ENCODE peak calls at places on chromosomes 3 and 15, in six cellular contexts. C, S, T, G, K and E are unnamed samples.

GRCh38 chr15:44584162-44584749 is 47.3 kb downstream of the EIF3J start:
- DNase-seq in C (no peak), S (peak; percentile 23), T (peak; percentile 44), G (no peak), K (peak; percentile 71), E (no peak)

GRCh38 chr15:71804226-71804625 is 6.1 kb upstream of the NR2E3 start:
- DNase-seq in C (no peak), S (no peak), T (no peak), G (no peak), K (no peak), E (no peak)

GRCh38 chr3:196969001-196969659 is 497 bp upstream of the PIGZ start:
- DNase-seq in C (peak; percentile 40), S (no peak), T (peak; percentile 54), G (no peak), K (peak; percentile 69), E (no peak)

GRCh38 chr15:45469429-45469828 is 53.1 kb downstream of the SLC30A4 start:
- DNase-seq in C (no peak), S (no peak), T (no peak), G (no peak), K (no peak), E (no peak)

GRCh38 chr3:71010731-71011455 is 572.6 kb downstream of the FOXP1 start:
- DNase-seq in C (no peak), S (no peak), T (no peak), G (no peak), K (no peak), E (no peak)

GRCh38 chr3:123283074-123283473 is 81.3 kb downstream of the SEC22A start:
- DNase-seq in C (no peak), S (no peak), T (no peak), G (no peak), K (peak; percentile 28), E (peak; percentile 16)

GRCh38 chr15:98727115-98728040 is 79.0 kb downstream of the IGF1R start:
- DNase-seq in C (peak; percentile 91), S (peak; percentile 98), T (peak; percentile 75), G (peak; percentile 89), K (peak; percentile 93), E (peak; percentile 95)

GRCh38 chr15:65336767-65337435 is 32.4 kb downstream of the RNU5B-1 start:
- DNase-seq in C (no peak), S (no peak), T (no peak), G (no peak), K (no peak), E (no peak)

GRCh38 chr15:53862371-53862770 is 102.9 kb upstream of the WDR72 start:
- DNase-seq in C (no peak), S (no peak), T (no peak), G (no peak), K (no peak), E (no peak)

GRCh38 chr3:82130056-82130455 is 368.6 kb upstream of the GBE1 start:
- DNase-seq in C (no peak), S (no peak), T (no peak), G (no peak), K (no peak), E (no peak)

GRCh38 chr3:50515565-50516047 is 12.2 kb upstream of the CACNA2D2 start:
- DNase-seq in C (peak; percentile 31), S (no peak), T (peak; percentile 89), G (peak; percentile 31), K (peak; percentile 87), E (no peak)
- H3K27ac ChIP-seq in C (no peak overlapping the region), S (no peak overlapping the region), T (peak overlapping the region; percentile 84), G (peak overlapping the region; percentile 52), K (peak overlapping the region; percentile 8), E (peak overlapping the region; percentile 29)

DNA sequence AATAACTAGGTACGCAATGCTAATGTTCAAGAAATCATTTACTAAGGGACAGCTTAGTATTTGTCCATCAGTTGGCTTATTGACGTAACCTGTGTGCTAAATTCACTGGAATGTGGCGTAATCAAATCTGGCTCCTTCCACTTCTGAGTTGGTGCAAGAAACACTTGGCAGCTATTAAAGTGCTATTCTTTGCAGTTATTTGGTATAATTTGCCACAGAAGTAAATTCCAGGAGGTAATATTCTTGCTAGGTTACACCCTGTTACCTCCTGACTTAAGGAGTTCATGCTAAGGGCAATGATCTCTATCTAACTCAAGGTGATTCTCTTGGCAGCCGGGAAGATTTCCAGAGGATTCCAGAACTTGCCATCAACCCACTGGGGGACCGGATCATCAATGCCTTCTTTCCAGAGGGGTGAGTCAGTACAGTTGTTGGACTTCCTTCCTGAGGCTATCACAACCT is 25.5 kb downstream of the CHP1 start:
- DNase-seq in C (no peak), S (peak; percentile 40), T (no peak), G (no peak), K (no peak), E (no peak)
- H3K4me3 ChIP-seq in C (no peak overlapping the region), S (no peak overlapping the region), T (no peak overlapping the region), G (no peak overlapping the region), K (no peak overlapping the region), E (no peak overlapping the region)

GRCh38 chr3:157626817-157627216 is 123.6 kb upstream of the VEPH1 start:
- DNase-seq in C (no peak), S (no peak), T (no peak), G (no peak), K (no peak), E (no peak)

DNA sequence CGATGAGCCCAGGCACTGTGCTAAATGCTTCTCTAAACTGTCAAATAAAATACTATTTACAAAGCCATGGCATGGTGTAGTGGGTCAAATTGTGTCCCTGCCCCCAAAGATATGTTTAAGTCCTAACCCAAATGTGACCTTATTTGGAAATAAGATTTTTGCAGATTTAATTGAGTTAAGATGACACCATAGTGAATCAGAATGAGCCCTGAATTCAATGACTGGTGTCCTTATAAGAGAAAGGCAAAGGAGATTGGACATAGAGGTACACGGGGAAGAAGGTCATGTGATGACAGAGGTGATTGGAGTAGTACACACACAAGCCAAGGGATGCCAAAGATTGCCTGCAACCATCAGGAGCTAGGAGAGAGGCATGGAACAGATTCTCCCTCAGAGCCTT is 121.6 kb upstream of the VEPH1 start:
- DNase-seq in C (no peak), S (no peak), T (no peak), G (no peak), K (no peak), E (no peak)
- H3K27ac ChIP-seq in C (no peak overlapping the region), S (no peak overlapping the region), T (no peak overlapping the region), G (no peak overlapping the region), K (no peak overlapping the region), E (no peak overlapping the region)

GRCh38 chr3:195859061-195859845 is 47.5 kb upstream of the MUC4 start:
- DNase-seq in C (peak; percentile 75), S (peak; percentile 78), T (peak; percentile 80), G (peak; percentile 79), K (peak; percentile 82), E (peak; percentile 75)
- H3K4me3 ChIP-seq in C (no peak overlapping the region), S (no peak overlapping the region), T (no peak overlapping the region), G (no peak overlapping the region), K (no peak overlapping the region), E (peak overlapping the region; percentile 23)